ENCODE peak calls at places on chromosomes 6 and 20, in nine cellular contexts. J is transverse colon, U is H1, Q is heart left ventricle, D is BJ, S is breast epithelium, L is fibroblast of villous mesenchyme, M is epithelial cell of esophagus, B is lower lobe of right lung. G is an unnamed sample.

GRCh38 chr20:44730441-44730840 is 15.2 kb upstream of the KCNK15 start:
- DNase-seq in J (no peak), U (no peak), Q (no peak), D (peak; percentile 84), S (no peak), L (peak; percentile 88), M (peak; percentile 92), B (peak; percentile 9), G (peak; percentile 87)

GRCh38 chr6:137927777-137928218 is 60.7 kb downstream of the TNFAIP3 start:
- DNase-seq in J (peak; percentile 47), U (no peak), Q (no peak), D (no peak), S (no peak), L (no peak), M (no peak), B (no peak), G (no peak)

GRCh38 chr6:134739299-134740090 is 210.4 kb downstream of the ALDH8A1 start:
- DNase-seq in J (no peak), U (no peak), Q (no peak), D (no peak), S (no peak), L (peak; percentile 20), M (peak; percentile 84), B (no peak), G (no peak)

GRCh38 chr6:90459225-90459758 is 127.6 kb downstream of the MAP3K7 start:
- DNase-seq in J (no peak), U (no peak), Q (no peak), D (no peak), S (peak; percentile 51), L (no peak), M (peak; percentile 74), B (no peak), G (no peak)

GRCh38 chr6:52904562-52905279 is 4.8 kb downstream of the GSTA3 start:
- DNase-seq in J (no peak), U (peak; percentile 62), Q (no peak), D (no peak), S (no peak), L (no peak), M (peak; percentile 24), B (no peak), G (no peak)

GRCh38 chr6:2877057-2877882 is 25.8 kb downstream of the SERPINB9 start:
- DNase-seq in J (peak; percentile 51), U (no peak), Q (no peak), D (no peak), S (no peak), L (peak; percentile 94), M (peak; percentile 81), B (no peak), G (no peak)

GRCh38 chr6:168273483-168274045 is 46.0 kb downstream of the DACT2 start:
- DNase-seq in J (no peak), U (no peak), Q (no peak), D (no peak), S (no peak), L (no peak), M (no peak), B (no peak), G (no peak)

GRCh38 chr6:161443868-161444267 is 170.0 kb upstream of the AGPAT4 start:
- DNase-seq in J (no peak), U (peak; percentile 62), Q (peak; percentile 31), D (no peak), S (no peak), L (no peak), M (no peak), B (no peak), G (no peak)

GRCh38 chr6:36323062-36323461 is 13.6 kb downstream of the BNIP5 start:
- DNase-seq in J (no peak), U (no peak), Q (no peak), D (no peak), S (no peak), L (no peak), M (no peak), B (no peak), G (no peak)

GRCh38 chr6:120354452-120355098 is 979.7 kb downstream of the TBC1D32 start:
- DNase-seq in J (no peak), U (no peak), Q (no peak), D (no peak), S (no peak), L (no peak), M (peak; percentile 83), B (no peak), G (no peak)

GRCh38 chr20:59455392-59456341 is 148.7 kb upstream of the PHACTR3 start:
- DNase-seq in J (no peak), U (peak; percentile 50), Q (no peak), D (no peak), S (peak; percentile 28), L (peak; percentile 4), M (no peak), B (no peak), G (no peak)

GRCh38 chr20:19780261-19780660 is 22.2 kb downstream of the RIN2 start:
- DNase-seq in J (no peak), U (no peak), Q (no peak), D (no peak), S (no peak), L (no peak), M (no peak), B (no peak), G (no peak)

GRCh38 chr6:111808493-111808892 is 64.8 kb downstream of the FYN start:
- DNase-seq in J (no peak), U (no peak), Q (no peak), D (no peak), S (no peak), L (no peak), M (no peak), B (no peak), G (no peak)

GRCh38 chr6:5034328-5034727 is 30.5 kb upstream of the RPP40 start:
- DNase-seq in J (no peak), U (no peak), Q (no peak), D (no peak), S (no peak), L (no peak), M (no peak), B (no peak), G (no peak)

GRCh38 chr20:35907017-35907685 is 47.2 kb downstream of the SCAND1 start:
- DNase-seq in J (no peak), U (no peak), Q (peak; percentile 61), D (no peak), S (no peak), L (no peak), M (no peak), B (no peak), G (no peak)

GRCh38 chr6:148472495-148473105 is 130.0 kb downstream of the SASH1 start:
- DNase-seq in J (no peak), U (peak; percentile 36), Q (no peak), D (no peak), S (no peak), L (no peak), M (no peak), B (no peak), G (no peak)

GRCh38 chr20:48205281-48205782 is 420.1 kb upstream of the SULF2 start:
- DNase-seq in J (no peak), U (no peak), Q (no peak), D (no peak), S (no peak), L (no peak), M (no peak), B (no peak), G (no peak)
- TF ChIP-seq CTCF in J (no peak), U (no peak), Q (no peak), D (no peak), S (no peak), L (no peak), M (no peak), B (no peak), G (no peak)

DNA sequence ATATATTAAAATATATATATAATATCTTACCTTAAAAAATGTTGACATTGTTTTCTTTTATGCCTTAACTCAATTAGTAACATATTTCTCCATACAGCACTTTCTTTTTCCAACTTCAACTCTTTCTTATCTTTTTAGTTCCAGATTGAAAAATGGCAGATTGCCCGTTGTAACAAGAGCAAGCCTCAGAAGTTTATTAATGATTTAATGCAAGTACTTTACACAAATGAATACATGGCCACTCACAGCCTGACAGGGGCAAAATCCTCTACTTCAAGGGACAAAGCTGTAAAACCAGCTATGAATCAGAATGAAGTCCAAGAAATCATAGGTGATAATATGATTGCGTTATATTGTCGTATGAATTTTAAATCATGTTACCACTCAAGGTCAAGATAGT is 29.4 kb upstream of the KIAA1586 start:
- DNase-seq in J (no peak), U (no peak), Q (no peak), D (no peak), S (no peak), L (peak; percentile 30), M (no peak), B (no peak), G (no peak)
- H3K4me3 ChIP-seq in J (no peak overlapping the region), U (no peak overlapping the region), Q (no peak overlapping the region), D (no peak overlapping the region), S (no peak overlapping the region), L (no peak overlapping the region), M (no peak overlapping the region), B (no peak overlapping the region), G (no peak overlapping the region)

GRCh38 chr6:170259301-170259700 is 31.6 kb downstream of the DLL1 start:
- DNase-seq in J (no peak), U (no peak), Q (no peak), D (no peak), S (no peak), L (no peak), M (no peak), B (no peak), G (no peak)

GRCh38 chr6:170261643-170262480 is 29.0 kb downstream of the DLL1 start:
- DNase-seq in J (no peak), U (no peak), Q (no peak), D (no peak), S (no peak), L (no peak), M (no peak), B (no peak), G (no peak)

GRCh38 chr6:170258395-170258794 is 32.5 kb downstream of the DLL1 start:
- DNase-seq in J (no peak), U (no peak), Q (no peak), D (no peak), S (no peak), L (no peak), M (no peak), B (no peak), G (no peak)

GRCh38 chr6:170262481-170263088 is 28.3 kb downstream of the DLL1 start:
- DNase-seq in J (no peak), U (no peak), Q (no peak), D (no peak), S (no peak), L (no peak), M (no peak), B (no peak), G (no peak)

DNA sequence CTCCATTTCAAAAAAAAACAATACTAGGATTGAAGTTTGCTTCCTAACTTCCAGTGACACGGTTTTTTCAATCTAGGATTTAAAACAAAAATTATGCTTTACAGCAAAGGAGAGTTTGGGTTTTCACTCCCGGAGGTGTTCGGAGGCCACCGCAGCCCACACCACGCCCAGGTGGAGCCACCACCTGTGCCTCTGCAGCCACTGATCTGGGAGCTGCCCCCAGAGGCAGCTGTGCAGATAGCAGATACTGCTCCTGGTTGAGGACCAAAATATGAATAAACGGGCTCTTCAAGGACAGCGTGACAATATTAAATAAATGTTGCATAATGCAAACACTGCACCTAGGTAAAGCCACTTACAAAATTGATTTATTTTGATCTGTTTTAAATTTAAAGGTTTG is 30.2 kb downstream of the DLL1 start:
- DNase-seq in J (no peak), U (no peak), Q (no peak), D (no peak), S (no peak), L (no peak), M (no peak), B (no peak), G (no peak)
- TF ChIP-seq CTCF in J (no peak), U (peak; percentile 43), Q (no peak), D (no peak), S (no peak), L (no peak), M (peak; percentile 17), B (no peak), G (no peak)

GRCh38 chr6:26034901-26035300 is 52.3 kb upstream of the HFE start:
- DNase-seq in J (no peak), U (no peak), Q (no peak), D (no peak), S (no peak), L (no peak), M (no peak), B (no peak), G (no peak)
- H3K4me3 ChIP-seq in J (no peak overlapping the region), U (no peak overlapping the region), Q (no peak overlapping the region), D (no peak overlapping the region), S (no peak overlapping the region), L (no peak overlapping the region), M (no peak overlapping the region), B (no peak overlapping the region), G (no peak overlapping the region)

G was measured in AG04449.